ENCODE peak calls at places on chromosomes 5 and 9, in seven cellular contexts. One of them, this sample, is unnamed.

GRCh38 chr5:30918171-30918570 is 275.3 kb upstream of the CDH6 start:
- DNase-seq in adrenal gland: no peak
- DNase-seq in fibroblast of the aortic adventitia: peak
- DNase-seq in PC-9: peak
- DNase-seq in ovary: no peak
- DNase-seq in PC-3: peak
- DNase-seq in heart right ventricle: no peak
- DNase-seq in this sample: no peak

GRCh38 chr9:94656976-94657375 is 17.7 kb upstream of the FBP1 start:
- DNase-seq in PC-3: no peak
- DNase-seq in fibroblast of the aortic adventitia: no peak
- DNase-seq in ovary: no peak
- DNase-seq in PC-9: no peak
- DNase-seq in heart right ventricle: no peak
- DNase-seq in adrenal gland: peak
- DNase-seq in this sample: no peak

GRCh38 chr5:148179234-148179824 is 11.0 kb downstream of the SPINK14 start:
- DNase-seq in fibroblast of the aortic adventitia: peak
- DNase-seq in PC-9: peak
- DNase-seq in heart right ventricle: no peak
- DNase-seq in PC-3: peak
- DNase-seq in adrenal gland: no peak
- DNase-seq in ovary: no peak
- DNase-seq in this sample: peak

GRCh38 chr5:91357012-91357634 is 26.0 kb downstream of the ARRDC3 start:
- DNase-seq in fibroblast of the aortic adventitia: no peak
- DNase-seq in PC-3: no peak
- DNase-seq in PC-9: peak
- DNase-seq in heart right ventricle: no peak
- DNase-seq in ovary: no peak
- DNase-seq in adrenal gland: no peak
- DNase-seq in this sample: no peak

GRCh38 chr5:58755397-58755796 is 172.5 kb downstream of the RAB3C start:
- DNase-seq in PC-3: no peak
- DNase-seq in PC-9: no peak
- DNase-seq in heart right ventricle: no peak
- DNase-seq in adrenal gland: no peak
- DNase-seq in fibroblast of the aortic adventitia: no peak
- DNase-seq in ovary: no peak
- DNase-seq in this sample: no peak

GRCh38 chr5:32523625-32524024 is 61.7 kb upstream of the SUB1 start:
- DNase-seq in PC-3: peak
- DNase-seq in heart right ventricle: no peak
- DNase-seq in adrenal gland: no peak
- DNase-seq in PC-9: no peak
- DNase-seq in fibroblast of the aortic adventitia: no peak
- DNase-seq in ovary: no peak
- DNase-seq in this sample: no peak

GRCh38 chr9:137026828-137027227 is 1.2 kb downstream of the ABCA2 start:
- DNase-seq in heart right ventricle: no peak
- DNase-seq in ovary: no peak
- DNase-seq in PC-9: no peak
- DNase-seq in PC-3: no peak
- DNase-seq in adrenal gland: no peak
- DNase-seq in fibroblast of the aortic adventitia: no peak
- DNase-seq in this sample: no peak

GRCh38 chr5:173680660-173681242 is 64.3 kb upstream of the BOD1 start:
- DNase-seq in PC-9: no peak
- DNase-seq in PC-3: no peak
- DNase-seq in ovary: no peak
- DNase-seq in heart right ventricle: no peak
- DNase-seq in adrenal gland: no peak
- DNase-seq in fibroblast of the aortic adventitia: no peak
- DNase-seq in this sample: no peak

GRCh38 chr9:4080889-4081548 is 218.8 kb downstream of the GLIS3 start:
- DNase-seq in PC-9: no peak
- DNase-seq in ovary: no peak
- DNase-seq in fibroblast of the aortic adventitia: no peak
- DNase-seq in adrenal gland: no peak
- DNase-seq in heart right ventricle: no peak
- DNase-seq in PC-3: no peak
- DNase-seq in this sample: no peak

GRCh38 chr9:81915801-81916505 is 12.3 kb upstream of the SPATA31D4 start:
- DNase-seq in PC-3: no peak
- DNase-seq in fibroblast of the aortic adventitia: peak
- DNase-seq in heart right ventricle: no peak
- DNase-seq in PC-9: peak
- DNase-seq in ovary: no peak
- DNase-seq in adrenal gland: no peak
- DNase-seq in this sample: no peak

GRCh38 chr9:108430655-108431054 is 425.1 kb downstream of the ACTL7B start:
- DNase-seq in adrenal gland: no peak
- DNase-seq in PC-9: no peak
- DNase-seq in ovary: no peak
- DNase-seq in PC-3: no peak
- DNase-seq in heart right ventricle: no peak
- DNase-seq in fibroblast of the aortic adventitia: no peak
- DNase-seq in this sample: no peak

GRCh38 chr9:85262333-85262732 is 479.4 kb downstream of the AGTPBP1 start:
- DNase-seq in PC-9: no peak
- DNase-seq in fibroblast of the aortic adventitia: peak
- DNase-seq in ovary: no peak
- DNase-seq in heart right ventricle: no peak
- DNase-seq in adrenal gland: no peak
- DNase-seq in PC-3: no peak
- DNase-seq in this sample: no peak

GRCh38 chr5:96733771-96734498 is 71.8 kb downstream of the CAST start:
- DNase-seq in heart right ventricle: no peak
- DNase-seq in ovary: no peak
- DNase-seq in adrenal gland: no peak
- DNase-seq in PC-9: peak
- DNase-seq in fibroblast of the aortic adventitia: no peak
- DNase-seq in PC-3: peak
- DNase-seq in this sample: no peak

GRCh38 chr5:146007270-146007669 is 70.9 kb downstream of the SH3RF2 start:
- DNase-seq in ovary: no peak
- DNase-seq in fibroblast of the aortic adventitia: no peak
- DNase-seq in PC-3: peak
- DNase-seq in PC-9: no peak
- DNase-seq in adrenal gland: peak
- DNase-seq in heart right ventricle: no peak
- DNase-seq in this sample: no peak

GRCh38 chr5:135491038-135491551 is 38.9 kb upstream of the TIFAB start:
- DNase-seq in adrenal gland: no peak
- DNase-seq in PC-9: no peak
- DNase-seq in fibroblast of the aortic adventitia: no peak
- DNase-seq in PC-3: no peak
- DNase-seq in ovary: no peak
- DNase-seq in heart right ventricle: no peak
- DNase-seq in this sample: no peak
- H3K4me3 ChIP-seq in adrenal gland: no peak
- H3K4me3 ChIP-seq in PC-9: no peak
- H3K4me3 ChIP-seq in fibroblast of the aortic adventitia: no peak
- H3K4me3 ChIP-seq in PC-3: no peak
- H3K4me3 ChIP-seq in ovary: no peak
- H3K4me3 ChIP-seq in heart right ventricle: no peak
- H3K4me3 ChIP-seq in this sample: no peak

GRCh38 chr5:154782326-154782725 is 27.1 kb downstream of the LARP1 start:
- DNase-seq in fibroblast of the aortic adventitia: no peak
- DNase-seq in adrenal gland: no peak
- DNase-seq in ovary: no peak
- DNase-seq in PC-9: no peak
- DNase-seq in heart right ventricle: peak
- DNase-seq in PC-3: no peak
- DNase-seq in this sample: no peak
- H3K4me3 ChIP-seq in fibroblast of the aortic adventitia: no peak
- H3K4me3 ChIP-seq in adrenal gland: no peak
- H3K4me3 ChIP-seq in ovary: no peak
- H3K4me3 ChIP-seq in PC-9: no peak
- H3K4me3 ChIP-seq in heart right ventricle: no peak
- H3K4me3 ChIP-seq in PC-3: no peak
- H3K4me3 ChIP-seq in this sample: no peak

DNA sequence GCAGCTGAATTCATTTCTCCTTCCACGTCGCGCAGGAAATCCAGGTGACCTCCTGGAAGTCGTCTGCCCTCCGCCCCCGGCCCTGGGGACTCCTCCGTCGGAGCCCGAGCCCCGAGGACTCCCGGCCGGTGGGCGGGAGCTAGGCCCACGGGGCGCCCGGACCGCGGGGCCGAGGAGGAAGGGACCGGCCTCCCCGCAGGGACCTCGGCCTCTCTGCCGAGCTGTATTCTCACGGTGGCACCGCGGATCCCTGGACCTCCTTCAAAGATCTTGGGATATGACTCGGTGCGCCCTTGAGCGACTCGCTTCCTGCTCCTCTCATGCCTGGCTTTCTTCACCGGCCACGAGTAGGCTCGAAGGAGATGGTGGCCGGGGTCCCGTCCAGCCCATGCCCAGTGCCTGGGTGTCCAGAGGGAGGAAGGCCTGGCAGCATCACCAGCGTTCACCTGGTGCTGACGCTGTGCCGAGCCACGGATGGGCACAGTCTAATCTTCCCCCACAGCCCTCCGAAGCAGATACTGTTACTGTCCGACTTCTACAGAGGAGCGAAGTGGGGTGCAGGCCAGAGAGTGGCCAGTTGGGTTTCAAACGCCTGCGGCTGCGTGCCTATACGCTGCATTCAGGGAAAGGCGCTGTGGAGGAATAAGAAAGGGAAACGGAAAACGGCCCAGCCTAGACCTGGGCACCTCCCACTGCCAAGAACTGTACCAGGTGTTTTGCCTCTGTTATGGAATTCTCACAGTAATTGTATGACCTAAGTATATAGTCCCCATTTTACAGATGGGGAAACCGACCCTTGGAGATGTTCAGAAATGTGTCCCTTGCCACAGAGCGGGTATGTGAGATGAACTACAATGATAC is 47.3 kb downstream of the PAX5 start:
- DNase-seq in heart right ventricle: no peak
- DNase-seq in adrenal gland: no peak
- DNase-seq in PC-9: no peak
- DNase-seq in fibroblast of the aortic adventitia: no peak
- DNase-seq in ovary: no peak
- DNase-seq in PC-3: no peak
- DNase-seq in this sample: no peak
- H3K4me3 ChIP-seq in heart right ventricle: peak
- H3K4me3 ChIP-seq in adrenal gland: no peak
- H3K4me3 ChIP-seq in PC-9: no peak
- H3K4me3 ChIP-seq in fibroblast of the aortic adventitia: no peak
- H3K4me3 ChIP-seq in ovary: no peak
- H3K4me3 ChIP-seq in PC-3: no peak
- H3K4me3 ChIP-seq in this sample: no peak

GRCh38 chr5:180343846-180344327 is 9.2 kb downstream of the GFPT2 start:
- DNase-seq in PC-3: no peak
- DNase-seq in PC-9: peak
- DNase-seq in adrenal gland: no peak
- DNase-seq in heart right ventricle: no peak
- DNase-seq in ovary: no peak
- DNase-seq in fibroblast of the aortic adventitia: peak
- DNase-seq in this sample: no peak
- H3K4me3 ChIP-seq in PC-3: no peak
- H3K4me3 ChIP-seq in PC-9: no peak
- H3K4me3 ChIP-seq in adrenal gland: no peak
- H3K4me3 ChIP-seq in heart right ventricle: no peak
- H3K4me3 ChIP-seq in ovary: no peak
- H3K4me3 ChIP-seq in fibroblast of the aortic adventitia: no peak
- H3K4me3 ChIP-seq in this sample: no peak

GRCh38 chr5:151153300-151153699 is 4.3 kb downstream of the ANXA6 start:
- DNase-seq in PC-9: no peak
- DNase-seq in heart right ventricle: no peak
- DNase-seq in PC-3: no peak
- DNase-seq in ovary: no peak
- DNase-seq in fibroblast of the aortic adventitia: no peak
- DNase-seq in adrenal gland: no peak
- DNase-seq in this sample: no peak
- H3K4me3 ChIP-seq in PC-9: no peak
- H3K4me3 ChIP-seq in heart right ventricle: no peak
- H3K4me3 ChIP-seq in PC-3: no peak
- H3K4me3 ChIP-seq in ovary: no peak
- H3K4me3 ChIP-seq in fibroblast of the aortic adventitia: no peak
- H3K4me3 ChIP-seq in adrenal gland: no peak
- H3K4me3 ChIP-seq in this sample: no peak

DNA sequence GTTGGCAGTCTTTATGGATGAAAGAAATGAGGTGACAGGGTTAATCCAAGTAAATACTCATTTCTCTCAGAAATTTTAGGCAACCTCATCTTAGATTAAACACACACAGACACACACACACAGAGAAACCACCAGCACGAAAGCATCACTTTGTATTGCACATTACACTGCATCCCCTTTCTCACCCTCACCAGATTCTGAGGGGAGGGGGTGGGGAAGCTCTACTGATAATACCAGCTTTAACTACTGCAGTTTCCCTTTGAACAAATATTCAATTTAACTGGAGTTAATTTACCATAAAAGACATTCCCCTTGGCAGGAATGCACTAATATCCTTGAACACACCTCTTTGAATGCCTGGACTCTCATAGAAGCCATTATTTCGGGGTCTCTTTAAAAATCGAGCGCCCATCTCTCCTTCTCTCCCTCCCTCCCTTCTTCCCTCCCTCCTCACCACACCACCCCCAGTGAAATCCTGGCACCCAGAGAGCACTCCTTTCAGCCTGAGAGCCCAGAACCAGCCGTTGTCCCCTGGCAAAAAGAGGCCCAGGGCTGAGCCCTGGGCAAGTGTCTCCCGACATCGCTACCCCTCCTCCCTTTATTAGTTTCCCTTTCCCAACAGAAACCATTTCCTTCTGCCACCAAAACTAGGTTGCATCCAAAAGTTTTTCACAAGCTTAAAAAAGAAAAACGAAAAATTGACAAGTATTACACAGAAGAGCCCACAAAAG is 2.8 kb upstream of the NFIB start:
- DNase-seq in PC-3: no peak
- DNase-seq in PC-9: no peak
- DNase-seq in heart right ventricle: no peak
- DNase-seq in ovary: peak
- DNase-seq in fibroblast of the aortic adventitia: peak
- DNase-seq in adrenal gland: no peak
- DNase-seq in this sample: no peak
- H3K4me3 ChIP-seq in PC-3: peak
- H3K4me3 ChIP-seq in PC-9: no peak
- H3K4me3 ChIP-seq in heart right ventricle: peak
- H3K4me3 ChIP-seq in ovary: peak
- H3K4me3 ChIP-seq in fibroblast of the aortic adventitia: peak
- H3K4me3 ChIP-seq in adrenal gland: no peak
- H3K4me3 ChIP-seq in this sample: no peak

GRCh38 chr5:123699571-123699970 is 187.6 kb downstream of the CSNK1G3 start:
- DNase-seq in heart right ventricle: no peak
- DNase-seq in PC-9: no peak
- DNase-seq in adrenal gland: no peak
- DNase-seq in ovary: no peak
- DNase-seq in PC-3: no peak
- DNase-seq in fibroblast of the aortic adventitia: peak
- DNase-seq in this sample: no peak
- H3K4me3 ChIP-seq in heart right ventricle: no peak
- H3K4me3 ChIP-seq in PC-9: no peak
- H3K4me3 ChIP-seq in adrenal gland: no peak
- H3K4me3 ChIP-seq in ovary: no peak
- H3K4me3 ChIP-seq in PC-3: no peak
- H3K4me3 ChIP-seq in fibroblast of the aortic adventitia: no peak
- H3K4me3 ChIP-seq in this sample: no peak

GRCh38 chr9:97774657-97775056 is 77.5 kb upstream of the XPA start:
- DNase-seq in PC-9: no peak
- DNase-seq in heart right ventricle: no peak
- DNase-seq in PC-3: no peak
- DNase-seq in fibroblast of the aortic adventitia: no peak
- DNase-seq in ovary: no peak
- DNase-seq in adrenal gland: no peak
- DNase-seq in this sample: no peak
- H3K4me3 ChIP-seq in PC-9: no peak
- H3K4me3 ChIP-seq in heart right ventricle: no peak
- H3K4me3 ChIP-seq in PC-3: no peak
- H3K4me3 ChIP-seq in fibroblast of the aortic adventitia: no peak
- H3K4me3 ChIP-seq in ovary: no peak
- H3K4me3 ChIP-seq in adrenal gland: no peak
- H3K4me3 ChIP-seq in this sample: no peak

This sample was measured in AG04449.